ENCODE peak calls at places on chromosomes 11 and 22, in six cellular contexts. N is thyroid gland, C is Peyer's patch, T is left ventricle myocardium inferior, K is neuronal stem cell, G is body of pancreas. V is an unnamed sample. For H3K27me3 and H3K9me3, the result is how much of the 10 kb centered on the place peaks cover.

GRCh38 chr11:18371279-18371678 is 23.1 kb upstream of the LDHA start:
- DNase-seq in T (no peak), C (no peak), N (no peak), K (no peak), G (no peak), V (no peak)

GRCh38 chr11:126929186-126930085 is 71.1 kb downstream of the KIRREL3 start:
- DNase-seq in N (no peak), C (no peak), G (no peak), K (no peak), T (no peak), V (no peak)

GRCh38 chr11:69836401-69836800 is 17.2 kb upstream of the FGF3 start:
- DNase-seq in C (peak), T (no peak), K (no peak), N (no peak), G (no peak), V (no peak)

GRCh38 chr11:2928605-2929510 is at the start of gene PHLDA2:
- DNase-seq in T (peak), N (peak), K (no peak), C (peak), G (peak), V (peak)

GRCh38 chr11:66080055-66080817 is 10.2 kb downstream of the PACS1 start:
- DNase-seq in T (no peak), C (no peak), G (peak), N (peak), K (no peak), V (peak)

GRCh38 chr22:32339190-32340012 is 18.3 kb upstream of the RFPL3 start:
- DNase-seq in T (no peak), G (no peak), N (no peak), K (no peak), C (no peak), V (no peak)

GRCh38 chr11:57493507-57494503 is 21.7 kb downstream of the SLC43A1 start:
- DNase-seq in C (peak), N (peak), G (peak), K (peak), T (peak), V (peak)

GRCh38 chr11:46278387-46279173 is 1.1 kb downstream of the CREB3L1 start:
- DNase-seq in K (no peak), T (peak), G (peak), N (peak), C (peak), V (peak)

GRCh38 chr22:38518620-38519019 is 12.5 kb upstream of the DDX17 start:
- DNase-seq in N (no peak), T (no peak), K (no peak), G (no peak), C (no peak), V (peak)

GRCh38 chr22:24392218-24392931 is 35.0 kb upstream of the ADORA2A start:
- DNase-seq in N (no peak), T (no peak), G (no peak), K (no peak), C (no peak), V (no peak)

GRCh38 chr11:72037554-72038311 is 39.0 kb downstream of the IL18BP start:
- DNase-seq in K (no peak), N (no peak), C (no peak), T (peak), G (no peak), V (no peak)

GRCh38 chr11:76861490-76861953 is 804 bp downstream of the ACER3 start:
- DNase-seq in N (no peak), G (no peak), T (no peak), K (no peak), C (no peak), V (no peak)

GRCh38 chr11:134266841-134267251 is 9.3 kb upstream of the GLB1L3 start:
- DNase-seq in N (no peak), G (no peak), C (no peak), K (no peak), T (no peak), V (peak)

GRCh38 chr11:85718991-85719807 is 33.2 kb upstream of the CCDC89 start:
- DNase-seq in T (peak), G (peak), K (peak), C (no peak), N (peak), V (no peak)

GRCh38 chr11:72625746-72626636 is 48.2 kb downstream of the PDE2A start:
- DNase-seq in T (peak), N (peak), C (peak), K (no peak), G (peak), V (peak)

GRCh38 chr11:101470881-101471535 is 112.8 kb downstream of the TRPC6 start:
- DNase-seq in K (no peak), N (no peak), G (no peak), C (no peak), T (no peak), V (no peak)

GRCh38 chr11:64441127-64441526 is 82.2 kb downstream of the RPS6KA4 start:
- DNase-seq in K (no peak), C (no peak), G (no peak), T (no peak), N (no peak), V (no peak)

GRCh38 chr11:132471491-132471890 is 1060.8 kb downstream of the OPCML start:
- DNase-seq in C (no peak), G (no peak), K (no peak), N (no peak), T (no peak), V (no peak)

GRCh38 chr11:5618807-5619206 is 6.0 kb upstream of the TRIM34 start:
- DNase-seq in C (no peak), K (no peak), G (no peak), T (no peak), N (no peak), V (no peak)

GRCh38 chr11:47590026-47590861 is 3.8 kb downstream of the FAM180B start:
- DNase-seq in G (no peak), K (no peak), N (peak), C (no peak), T (no peak), V (no peak)

GRCh38 chr11:47592970-47593369 is 1.2 kb downstream of the C1QTNF4 start:
- DNase-seq in G (no peak), K (no peak), N (no peak), T (no peak), C (no peak), V (no peak)

GRCh38 chr11:47592276-47592675 is 1.9 kb downstream of the C1QTNF4 start:
- DNase-seq in T (no peak), N (no peak), C (no peak), G (no peak), K (no peak), V (no peak)

GRCh38 chr11:47593492-47593933 is 698 bp downstream of the C1QTNF4 start:
- DNase-seq in T (no peak), K (no peak), C (no peak), G (no peak), N (no peak), V (no peak)

DNA sequence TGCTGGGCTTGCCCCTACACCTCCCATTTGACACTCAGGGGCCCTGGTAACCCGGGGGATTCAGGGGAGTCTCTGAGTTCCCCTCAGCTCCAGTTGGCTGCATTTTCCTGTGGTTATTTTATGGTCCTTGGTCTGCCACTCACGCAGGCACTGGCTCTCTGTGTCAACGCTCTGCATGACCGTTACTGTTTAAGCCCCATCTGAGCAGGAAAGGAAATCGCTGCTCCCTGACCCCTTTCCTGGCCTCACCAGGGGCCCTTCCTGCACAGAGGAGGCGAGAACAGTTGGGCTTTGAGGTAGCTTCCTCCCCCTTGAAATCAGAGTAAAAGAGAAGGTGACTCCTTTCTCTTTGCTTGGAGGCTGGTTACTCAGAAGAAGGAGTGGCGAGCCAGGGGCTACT is 2.4 kb downstream of the C1QTNF4 start:
- DNase-seq in G (no peak), N (no peak), K (no peak), C (no peak), T (no peak), V (no peak)
- H3K27me3 ChIP-seq in G (under half), N (under half), K (under half), C (under half), T (half or more), V (under half)

GRCh38 chr22:23042179-23042578 is 28.1 kb upstream of the GNAZ start:
- DNase-seq in C (no peak), N (no peak), G (no peak), K (no peak), T (no peak), V (no peak)

GRCh38 chr22:23047265-23047664 is 23.1 kb upstream of the GNAZ start:
- DNase-seq in G (no peak), K (no peak), C (no peak), N (no peak), T (no peak), V (no peak)

GRCh38 chr22:23044570-23044969 is 25.7 kb upstream of the GNAZ start:
- DNase-seq in T (no peak), N (no peak), G (no peak), C (no peak), K (no peak), V (no peak)

GRCh38 chr22:23047742-23048141 is 22.6 kb upstream of the GNAZ start:
- DNase-seq in G (no peak), N (no peak), K (no peak), T (no peak), C (no peak), V (no peak)

GRCh38 chr22:23045461-23045860 is 24.9 kb upstream of the GNAZ start:
- DNase-seq in N (no peak), G (no peak), C (no peak), K (no peak), T (no peak), V (no peak)
- H3K9me3 ChIP-seq in N (under half), G (under half), C (under half), K (under half), T (under half), V (under half)

DNA sequence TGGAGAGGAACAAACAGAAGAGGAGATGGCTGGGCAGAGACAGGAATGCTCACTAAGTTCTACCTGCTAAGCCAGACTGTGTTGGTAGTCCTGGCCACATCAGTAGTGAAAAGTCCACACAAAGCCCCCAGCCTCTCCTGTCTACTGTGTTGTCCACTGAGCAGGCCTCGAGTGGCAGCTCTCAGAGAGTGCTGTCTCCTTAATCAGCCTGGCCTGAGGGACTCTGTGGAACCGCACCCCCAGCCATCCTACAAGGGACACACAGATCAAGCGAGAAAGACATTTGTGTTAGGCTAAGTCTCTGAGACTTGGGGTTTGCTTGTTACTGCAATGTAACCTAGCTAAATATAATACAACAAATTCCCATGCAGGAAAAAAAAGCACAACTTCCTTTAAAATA is 71.0 kb downstream of the PACSIN2 start:
- DNase-seq in G (no peak), C (no peak), K (no peak), N (no peak), T (no peak), V (no peak)
- H3K27ac ChIP-seq in G (peak), C (peak), K (no peak), N (peak), T (peak), V (no peak)

GRCh38 chr11:40288212-40288803 is 1171.1 kb downstream of the LRRC4C start:
- DNase-seq in K (no peak), T (no peak), G (no peak), C (no peak), N (no peak), V (no peak)
- H3K27me3 ChIP-seq in K (under half), T (under half), G (under half), C (under half), N (under half), V (under half)

GRCh38 chr11:112847568-112847967 is 113.7 kb upstream of the NCAM1 start:
- DNase-seq in K (no peak), N (no peak), C (no peak), T (no peak), G (no peak), V (no peak)
- H3K9me3 ChIP-seq in K (under half), N (under half), C (under half), T (under half), G (under half), V (under half)

GRCh38 chr22:45783690-45784089 is 112.1 kb downstream of the ATXN10 start:
- DNase-seq in C (no peak), T (no peak), K (no peak), N (no peak), G (peak), V (no peak)

GRCh38 chr22:45783021-45783420 is 111.4 kb downstream of the ATXN10 start:
- DNase-seq in G (no peak), T (no peak), N (no peak), C (no peak), K (no peak), V (no peak)

GRCh38 chr22:45781459-45781858 is 109.8 kb downstream of the ATXN10 start:
- DNase-seq in N (no peak), T (no peak), K (no peak), C (no peak), G (no peak), V (no peak)

GRCh38 chr22:45779351-45779750 is 107.7 kb downstream of the ATXN10 start:
- DNase-seq in K (no peak), C (no peak), G (no peak), N (no peak), T (no peak), V (no peak)

DNA sequence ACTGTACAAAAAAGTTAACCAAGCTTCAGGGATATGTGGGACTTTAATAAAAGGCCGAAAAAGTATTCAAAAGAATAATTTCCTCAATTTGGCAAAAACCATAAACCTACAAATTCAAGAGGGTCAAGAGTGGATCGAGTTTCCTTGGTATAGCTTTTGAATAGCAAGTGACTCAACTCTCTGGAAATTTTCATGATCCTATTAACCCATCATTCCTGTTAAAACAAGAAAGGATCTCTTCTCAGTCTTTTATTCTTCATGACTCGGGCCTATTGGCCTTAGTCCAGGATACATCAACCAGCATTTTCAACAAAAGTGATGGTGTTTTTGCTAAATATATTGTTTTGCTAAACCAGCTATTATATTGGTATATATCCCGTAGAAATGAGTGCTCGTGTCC is 110.3 kb downstream of the ATXN10 start:
- DNase-seq in C (no peak), G (no peak), T (no peak), N (no peak), K (no peak), V (no peak)
- H3K27ac ChIP-seq in C (no peak), G (no peak), T (no peak), N (no peak), K (no peak), V (no peak)

DNA sequence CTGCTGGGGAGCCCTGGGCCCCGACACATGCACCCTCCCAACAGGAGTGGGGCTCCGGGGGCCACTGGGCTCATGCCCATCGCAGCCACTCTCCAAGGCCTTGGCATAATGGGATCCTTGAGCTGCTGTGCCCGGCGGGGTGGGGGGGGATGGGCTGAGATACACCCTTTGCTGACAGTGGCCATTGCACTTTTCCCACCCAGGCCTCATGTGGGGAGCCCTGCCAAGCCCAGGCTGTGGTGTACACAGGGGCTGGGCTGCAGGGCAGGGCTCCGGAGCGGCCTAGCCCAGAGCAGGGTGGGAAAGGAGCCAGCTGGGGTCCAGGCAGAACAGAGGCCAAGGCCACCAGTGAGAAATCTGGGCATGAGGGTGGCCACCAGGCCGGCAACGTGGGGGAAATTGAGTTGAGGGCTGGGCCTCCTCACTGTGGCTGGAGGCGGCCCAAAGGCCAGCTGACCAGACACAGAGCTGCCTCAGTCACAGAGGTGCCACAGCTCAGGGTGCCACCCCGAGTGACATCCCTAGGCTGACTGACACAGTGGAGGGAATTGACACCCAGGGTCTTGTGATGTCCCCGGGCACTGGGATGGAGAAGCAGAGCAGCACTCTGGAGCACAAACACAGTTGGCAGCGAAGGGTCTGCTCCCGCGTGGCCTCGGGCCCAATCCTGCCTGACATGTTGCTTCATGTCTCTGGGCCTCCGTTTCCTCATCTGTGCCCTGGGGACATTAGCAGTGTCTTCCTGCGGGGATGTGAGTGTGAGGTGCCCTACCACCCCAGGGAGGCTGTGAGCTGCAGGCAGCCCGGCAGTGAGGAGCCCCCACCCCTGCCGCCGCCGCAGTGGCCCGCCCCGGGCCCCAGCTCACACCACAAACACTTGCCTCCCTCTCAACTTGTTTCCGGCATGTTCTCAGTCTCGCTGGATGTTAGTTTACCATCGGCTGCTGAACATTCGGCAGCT is 30.4 kb downstream of the RTN4R start:
- DNase-seq in C (no peak), T (no peak), G (peak), K (no peak), N (no peak), V (no peak)
- H3K27me3 ChIP-seq in C (under half), T (under half), G (under half), K (under half), N (under half), V (under half)

V was measured in colonic mucosa.